ENCODE peak calls at places on chromosomes 12 and 14, in ten cellular contexts. One of them, this sample, is unnamed. For H3K4me1, the result is how much of the 10 kb centered on the place peaks cover.

GRCh38 chr14:88323086-88323519 is at the start of gene KCNK10:
- DNase-seq in astrocyte: peak
- DNase-seq in ovary: no peak
- DNase-seq in esophagus muscularis mucosa: no peak
- DNase-seq in H1: peak
- DNase-seq in spleen: no peak
- DNase-seq in body of pancreas: no peak
- DNase-seq in left lung: no peak
- DNase-seq in psoas muscle: no peak
- DNase-seq in tibial artery: no peak
- DNase-seq in this sample: no peak

GRCh38 chr12:19529933-19530630 is 90.8 kb downstream of the AEBP2 start:
- DNase-seq in astrocyte: peak
- DNase-seq in ovary: no peak
- DNase-seq in esophagus muscularis mucosa: no peak
- DNase-seq in H1: no peak
- DNase-seq in spleen: no peak
- DNase-seq in body of pancreas: no peak
- DNase-seq in left lung: no peak
- DNase-seq in psoas muscle: no peak
- DNase-seq in tibial artery: no peak
- DNase-seq in this sample: no peak

GRCh38 chr14:55398679-55399078 is 13.0 kb downstream of the ATG14 start:
- DNase-seq in astrocyte: peak
- DNase-seq in ovary: peak
- DNase-seq in esophagus muscularis mucosa: no peak
- DNase-seq in H1: no peak
- DNase-seq in spleen: no peak
- DNase-seq in body of pancreas: no peak
- DNase-seq in left lung: no peak
- DNase-seq in psoas muscle: no peak
- DNase-seq in tibial artery: peak
- DNase-seq in this sample: peak

GRCh38 chr12:1605129-1606020 is 11.0 kb upstream of the FBXL14 start:
- DNase-seq in astrocyte: peak
- DNase-seq in ovary: peak
- DNase-seq in esophagus muscularis mucosa: no peak
- DNase-seq in H1: peak
- DNase-seq in spleen: peak
- DNase-seq in body of pancreas: peak
- DNase-seq in left lung: peak
- DNase-seq in psoas muscle: peak
- DNase-seq in tibial artery: peak
- DNase-seq in this sample: no peak

GRCh38 chr12:1851126-1851791 is 30.9 kb downstream of the LRTM2 start:
- DNase-seq in astrocyte: peak
- DNase-seq in ovary: no peak
- DNase-seq in esophagus muscularis mucosa: no peak
- DNase-seq in H1: no peak
- DNase-seq in spleen: no peak
- DNase-seq in body of pancreas: no peak
- DNase-seq in left lung: no peak
- DNase-seq in psoas muscle: no peak
- DNase-seq in tibial artery: no peak
- DNase-seq in this sample: no peak

GRCh38 chr14:57161583-57161982 is 107.1 kb downstream of the EXOC5 start:
- DNase-seq in astrocyte: no peak
- DNase-seq in ovary: no peak
- DNase-seq in esophagus muscularis mucosa: no peak
- DNase-seq in H1: no peak
- DNase-seq in spleen: no peak
- DNase-seq in body of pancreas: no peak
- DNase-seq in left lung: no peak
- DNase-seq in psoas muscle: no peak
- DNase-seq in tibial artery: no peak
- DNase-seq in this sample: no peak

GRCh38 chr14:56118611-56119181 is 485 bp downstream of the PELI2 start:
- DNase-seq in astrocyte: no peak
- DNase-seq in ovary: peak
- DNase-seq in esophagus muscularis mucosa: no peak
- DNase-seq in H1: no peak
- DNase-seq in spleen: peak
- DNase-seq in body of pancreas: peak
- DNase-seq in left lung: peak
- DNase-seq in psoas muscle: peak
- DNase-seq in tibial artery: peak
- DNase-seq in this sample: no peak

GRCh38 chr12:77032406-77032805 is 33.0 kb downstream of the E2F7 start:
- DNase-seq in astrocyte: peak
- DNase-seq in ovary: no peak
- DNase-seq in esophagus muscularis mucosa: no peak
- DNase-seq in H1: no peak
- DNase-seq in spleen: no peak
- DNase-seq in body of pancreas: no peak
- DNase-seq in left lung: no peak
- DNase-seq in psoas muscle: no peak
- DNase-seq in tibial artery: no peak
- DNase-seq in this sample: no peak

GRCh38 chr14:78758333-78758732 is 588.2 kb downstream of the NRXN3 start:
- DNase-seq in astrocyte: peak
- DNase-seq in ovary: no peak
- DNase-seq in esophagus muscularis mucosa: no peak
- DNase-seq in H1: no peak
- DNase-seq in spleen: no peak
- DNase-seq in body of pancreas: no peak
- DNase-seq in left lung: no peak
- DNase-seq in psoas muscle: no peak
- DNase-seq in tibial artery: no peak
- DNase-seq in this sample: no peak

GRCh38 chr12:109258201-109258600 is 50.9 kb downstream of the FOXN4 start:
- DNase-seq in astrocyte: no peak
- DNase-seq in ovary: no peak
- DNase-seq in esophagus muscularis mucosa: no peak
- DNase-seq in H1: no peak
- DNase-seq in spleen: no peak
- DNase-seq in body of pancreas: no peak
- DNase-seq in left lung: no peak
- DNase-seq in psoas muscle: no peak
- DNase-seq in tibial artery: no peak
- DNase-seq in this sample: no peak

GRCh38 chr12:68967036-68967435 is 34.1 kb upstream of the CPM start:
- DNase-seq in astrocyte: no peak
- DNase-seq in ovary: no peak
- DNase-seq in esophagus muscularis mucosa: no peak
- DNase-seq in H1: no peak
- DNase-seq in spleen: no peak
- DNase-seq in body of pancreas: no peak
- DNase-seq in left lung: no peak
- DNase-seq in psoas muscle: no peak
- DNase-seq in tibial artery: no peak
- DNase-seq in this sample: no peak

GRCh38 chr14:67820428-67820881 is 876 bp downstream of the RAD51B start:
- DNase-seq in astrocyte: peak
- DNase-seq in ovary: no peak
- DNase-seq in esophagus muscularis mucosa: no peak
- DNase-seq in H1: no peak
- DNase-seq in spleen: no peak
- DNase-seq in body of pancreas: no peak
- DNase-seq in left lung: no peak
- DNase-seq in psoas muscle: no peak
- DNase-seq in tibial artery: no peak
- DNase-seq in this sample: no peak

GRCh38 chr12:110012137-110012536 is 12.9 kb downstream of the ANKRD13A start:
- DNase-seq in astrocyte: no peak
- DNase-seq in ovary: no peak
- DNase-seq in esophagus muscularis mucosa: no peak
- DNase-seq in H1: no peak
- DNase-seq in spleen: peak
- DNase-seq in body of pancreas: no peak
- DNase-seq in left lung: no peak
- DNase-seq in psoas muscle: no peak
- DNase-seq in tibial artery: no peak
- DNase-seq in this sample: no peak

GRCh38 chr14:98234208-98234607 is 1037.8 kb downstream of the BCL11B start:
- DNase-seq in astrocyte: peak
- DNase-seq in ovary: no peak
- DNase-seq in esophagus muscularis mucosa: peak
- DNase-seq in H1: no peak
- DNase-seq in spleen: no peak
- DNase-seq in body of pancreas: no peak
- DNase-seq in left lung: no peak
- DNase-seq in psoas muscle: no peak
- DNase-seq in tibial artery: no peak
- DNase-seq in this sample: no peak

GRCh38 chr12:64042901-64043300 is 179.2 kb downstream of the KICS2 start:
- DNase-seq in astrocyte: no peak
- DNase-seq in ovary: no peak
- DNase-seq in esophagus muscularis mucosa: no peak
- DNase-seq in H1: no peak
- DNase-seq in spleen: no peak
- DNase-seq in body of pancreas: no peak
- DNase-seq in left lung: no peak
- DNase-seq in psoas muscle: no peak
- DNase-seq in tibial artery: no peak
- DNase-seq in this sample: no peak

GRCh38 chr12:52044284-52044983 is 6.8 kb upstream of the NR4A1 start:
- DNase-seq in astrocyte: peak
- DNase-seq in ovary: peak
- DNase-seq in esophagus muscularis mucosa: no peak
- DNase-seq in H1: no peak
- DNase-seq in spleen: peak
- DNase-seq in body of pancreas: peak
- DNase-seq in left lung: peak
- DNase-seq in psoas muscle: peak
- DNase-seq in tibial artery: peak
- DNase-seq in this sample: no peak

DNA sequence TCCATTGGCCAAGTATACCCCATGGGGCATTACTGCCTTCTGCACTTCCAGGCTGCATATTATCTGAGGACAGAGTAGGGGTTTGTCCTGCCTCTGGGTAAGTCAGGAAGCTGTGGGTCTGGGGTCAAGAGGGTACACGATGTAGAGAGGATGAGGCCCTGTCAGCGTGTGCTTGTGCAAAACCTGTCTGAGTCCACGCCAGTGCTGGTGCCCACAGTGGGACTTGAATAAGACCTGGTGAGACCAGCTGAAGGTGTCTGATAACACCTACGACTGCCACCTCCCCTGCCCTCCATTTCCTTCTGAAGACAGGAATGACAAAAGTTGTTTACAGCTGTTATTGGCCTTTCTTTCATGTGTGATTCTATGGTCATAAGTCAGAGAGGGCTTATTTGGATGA is 22.1 kb upstream of the NID2 start:
- DNase-seq in astrocyte: no peak
- DNase-seq in ovary: no peak
- DNase-seq in esophagus muscularis mucosa: peak
- DNase-seq in H1: no peak
- DNase-seq in spleen: no peak
- DNase-seq in body of pancreas: no peak
- DNase-seq in left lung: no peak
- DNase-seq in psoas muscle: no peak
- DNase-seq in tibial artery: no peak
- DNase-seq in this sample: no peak
- TF ChIP-seq CTCF in astrocyte: no peak
- TF ChIP-seq CTCF in ovary: no peak
- TF ChIP-seq CTCF in esophagus muscularis mucosa: no peak
- TF ChIP-seq CTCF in H1: no peak
- TF ChIP-seq CTCF in spleen: no peak
- TF ChIP-seq CTCF in body of pancreas: no peak
- TF ChIP-seq CTCF in left lung: no peak
- TF ChIP-seq CTCF in psoas muscle: no peak
- TF ChIP-seq CTCF in tibial artery: no peak
- TF ChIP-seq CTCF in this sample: no peak

GRCh38 chr12:6946920-6947374 is 3.1 kb downstream of the C12orf57 start:
- DNase-seq in astrocyte: no peak
- DNase-seq in ovary: no peak
- DNase-seq in esophagus muscularis mucosa: no peak
- DNase-seq in H1: no peak
- DNase-seq in spleen: no peak
- DNase-seq in body of pancreas: no peak
- DNase-seq in left lung: no peak
- DNase-seq in psoas muscle: no peak
- DNase-seq in tibial artery: no peak
- DNase-seq in this sample: no peak
- H3K4me1 ChIP-seq in astrocyte: under half
- H3K4me1 ChIP-seq in ovary: under half
- H3K4me1 ChIP-seq in esophagus muscularis mucosa: under half
- H3K4me1 ChIP-seq in H1: under half
- H3K4me1 ChIP-seq in spleen: half or more
- H3K4me1 ChIP-seq in body of pancreas: under half
- H3K4me1 ChIP-seq in left lung: under half
- H3K4me1 ChIP-seq in psoas muscle: under half
- H3K4me1 ChIP-seq in tibial artery: under half
- H3K4me1 ChIP-seq in this sample: under half

DNA sequence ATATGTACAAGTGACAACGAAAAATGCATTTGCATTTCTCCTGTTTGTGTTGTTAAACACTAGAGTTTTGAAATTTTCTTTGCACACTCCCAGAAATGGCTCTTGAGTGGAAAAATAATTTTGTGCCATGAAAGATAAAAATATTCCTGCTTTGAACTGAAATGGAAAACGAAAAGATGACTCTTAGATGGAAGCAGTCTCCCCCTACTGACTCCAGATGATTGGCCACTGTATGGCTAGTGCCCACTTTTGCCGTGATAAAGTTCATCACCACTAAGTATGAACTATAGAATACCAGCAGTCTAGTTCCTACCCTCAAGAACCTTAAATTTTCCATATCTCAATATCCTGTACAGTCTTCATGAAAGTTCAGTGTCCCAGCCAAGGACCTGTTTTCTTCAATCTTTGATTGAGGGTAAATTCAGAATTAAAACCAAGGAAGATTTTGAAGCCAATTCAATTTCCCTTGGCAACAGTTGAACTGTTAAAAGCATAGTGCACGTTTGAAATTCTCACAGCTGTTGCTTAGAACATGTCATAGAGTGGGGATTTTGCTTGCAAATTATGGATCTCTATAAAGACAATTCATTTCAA is 1.6 kb upstream of the PPP2R5E start:
- DNase-seq in astrocyte: no peak
- DNase-seq in ovary: no peak
- DNase-seq in esophagus muscularis mucosa: no peak
- DNase-seq in H1: no peak
- DNase-seq in spleen: no peak
- DNase-seq in body of pancreas: no peak
- DNase-seq in left lung: no peak
- DNase-seq in psoas muscle: no peak
- DNase-seq in tibial artery: no peak
- DNase-seq in this sample: no peak
- TF ChIP-seq CTCF in astrocyte: peak
- TF ChIP-seq CTCF in ovary: peak
- TF ChIP-seq CTCF in esophagus muscularis mucosa: peak
- TF ChIP-seq CTCF in H1: no peak
- TF ChIP-seq CTCF in spleen: peak
- TF ChIP-seq CTCF in body of pancreas: peak
- TF ChIP-seq CTCF in left lung: peak
- TF ChIP-seq CTCF in psoas muscle: peak
- TF ChIP-seq CTCF in tibial artery: peak
- TF ChIP-seq CTCF in this sample: no peak

DNA sequence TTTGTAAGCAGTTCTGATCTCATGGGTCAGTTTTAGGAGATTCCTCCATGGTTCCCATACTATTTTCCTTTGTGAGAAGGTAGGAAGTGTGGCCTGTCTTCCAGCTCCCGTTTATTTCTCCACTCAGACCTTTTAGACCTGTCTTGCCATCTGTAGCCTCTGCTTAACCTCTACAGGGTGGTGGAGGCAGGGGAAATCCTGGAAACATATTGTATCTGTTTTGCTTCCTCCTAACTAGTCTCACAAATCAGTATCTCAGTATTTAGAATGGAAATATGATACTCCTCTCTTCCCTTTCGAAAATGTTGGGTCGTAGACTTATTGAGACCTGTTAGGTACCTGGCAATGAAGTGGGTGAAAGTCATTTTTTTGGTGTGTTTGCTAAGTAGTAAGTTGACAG is 399.4 kb upstream of the RGS6 start:
- DNase-seq in astrocyte: no peak
- DNase-seq in ovary: no peak
- DNase-seq in esophagus muscularis mucosa: no peak
- DNase-seq in H1: no peak
- DNase-seq in spleen: no peak
- DNase-seq in body of pancreas: no peak
- DNase-seq in left lung: no peak
- DNase-seq in psoas muscle: no peak
- DNase-seq in tibial artery: no peak
- DNase-seq in this sample: no peak
- H3K4me1 ChIP-seq in astrocyte: under half
- H3K4me1 ChIP-seq in ovary: under half
- H3K4me1 ChIP-seq in esophagus muscularis mucosa: under half
- H3K4me1 ChIP-seq in H1: under half
- H3K4me1 ChIP-seq in spleen: under half
- H3K4me1 ChIP-seq in body of pancreas: under half
- H3K4me1 ChIP-seq in left lung: under half
- H3K4me1 ChIP-seq in psoas muscle: under half
- H3K4me1 ChIP-seq in tibial artery: under half
- H3K4me1 ChIP-seq in this sample: half or more

This sample was measured in thoracic aorta.